ENCODE peak calls at places on chromosomes 4 and X, in ten cellular contexts. I, V, G, Z, C, A, O, D, N and W are unnamed samples.

GRCh38 chr4:87521757-87522374 is 7.3 kb downstream of the SPARCL1 start:
- DNase-seq in I (peak; percentile 54), V (peak; percentile 16), G (no peak), Z (no peak), C (peak; percentile 90), A (peak; percentile 58), O (no peak), D (peak; percentile 54), N (no peak), W (peak; percentile 80)

GRCh38 chrX:40278340-40279090 is 180.8 kb upstream of the BCOR start:
- DNase-seq in I (no peak), V (no peak), G (no peak), Z (no peak), C (no peak), A (peak; percentile 63), O (no peak), D (peak; percentile 22), N (no peak), W (no peak)

GRCh38 chr4:76738081-76738931 is 159.6 kb downstream of the SOWAHB start:
- DNase-seq in I (no peak), V (peak; percentile 68), G (no peak), Z (peak; percentile 83), C (no peak), A (no peak), O (no peak), D (peak; percentile 46), N (no peak), W (peak; percentile 78)

GRCh38 chr4:9867746-9868425 is 86.5 kb downstream of the DRD5 start:
- DNase-seq in I (no peak), V (no peak), G (no peak), Z (no peak), C (no peak), A (peak; percentile 13), O (no peak), D (no peak), N (no peak), W (no peak)

GRCh38 chr4:83639849-83640493 is 104.1 kb downstream of the GPAT3 start:
- DNase-seq in I (peak; percentile 77), V (peak; percentile 75), G (peak; percentile 73), Z (peak; percentile 88), C (peak; percentile 64), A (peak; percentile 88), O (peak; percentile 76), D (peak; percentile 78), N (peak; percentile 23), W (peak; percentile 32)

GRCh38 chr4:68617003-68617698 is 41.0 kb upstream of the UGT2B17 start:
- DNase-seq in I (no peak), V (no peak), G (no peak), Z (no peak), C (no peak), A (no peak), O (no peak), D (peak; percentile 24), N (no peak), W (no peak)

GRCh38 chr4:119209586-119209985 is 2.9 kb upstream of the USP53 start:
- DNase-seq in I (no peak), V (no peak), G (no peak), Z (no peak), C (no peak), A (no peak), O (no peak), D (no peak), N (no peak), W (no peak)

GRCh38 chr4:1416051-1416947 is 10.1 kb upstream of the NKX1-1 start:
- DNase-seq in I (no peak), V (no peak), G (no peak), Z (no peak), C (no peak), A (no peak), O (no peak), D (no peak), N (no peak), W (no peak)

GRCh38 chr4:66017671-66018070 is 347.4 kb upstream of the EPHA5 start:
- DNase-seq in I (no peak), V (peak; percentile 16), G (no peak), Z (no peak), C (no peak), A (no peak), O (no peak), D (no peak), N (no peak), W (no peak)

GRCh38 chr4:152278505-152279301 is 257.2 kb downstream of the FBXW7 start:
- DNase-seq in I (no peak), V (no peak), G (peak; percentile 55), Z (no peak), C (no peak), A (no peak), O (no peak), D (peak; percentile 20), N (no peak), W (no peak)

GRCh38 chr4:68021185-68021584 is 57.9 kb upstream of the TMPRSS11A start:
- DNase-seq in I (no peak), V (peak; percentile 3), G (no peak), Z (peak; percentile 5), C (peak; percentile 81), A (no peak), O (no peak), D (no peak), N (no peak), W (no peak)

GRCh38 chrX:49910344-49910743 is 12.1 kb upstream of the CLCN5 start:
- DNase-seq in I (no peak), V (no peak), G (no peak), Z (no peak), C (no peak), A (no peak), O (no peak), D (peak; percentile 36), N (no peak), W (no peak)

GRCh38 chrX:9729161-9729885 is 36.3 kb downstream of the GPR143 start:
- DNase-seq in I (no peak), V (no peak), G (no peak), Z (no peak), C (no peak), A (no peak), O (no peak), D (no peak), N (no peak), W (no peak)

GRCh38 chr4:71241467-71242401 is 97.1 kb upstream of the SLC4A4 start:
- DNase-seq in I (no peak), V (no peak), G (no peak), Z (no peak), C (no peak), A (no peak), O (no peak), D (no peak), N (no peak), W (no peak)

GRCh38 chrX:135740683-135741149 is 27.3 kb downstream of the CT45A3 start:
- DNase-seq in I (peak; percentile 62), V (no peak), G (no peak), Z (peak; percentile 7), C (no peak), A (peak; percentile 69), O (peak; percentile 5), D (peak; percentile 44), N (no peak), W (no peak)

GRCh38 chr4:17781072-17781830 is at the start of gene FAM184B:
- DNase-seq in I (no peak), V (no peak), G (peak; percentile 29), Z (peak; percentile 15), C (no peak), A (no peak), O (peak; percentile 49), D (no peak), N (no peak), W (no peak)

GRCh38 chrX:41276661-41277506 is 57.1 kb upstream of the DDX3X start:
- DNase-seq in I (no peak), V (no peak), G (no peak), Z (no peak), C (no peak), A (peak; percentile 31), O (no peak), D (peak; percentile 2), N (no peak), W (no peak)

GRCh38 chr4:8442596-8443358 is 2.2 kb downstream of the TRMT44 start:
- DNase-seq in I (no peak), V (no peak), G (peak; percentile 70), Z (no peak), C (no peak), A (no peak), O (no peak), D (no peak), N (no peak), W (no peak)
- H3K4me3 ChIP-seq in I (peak overlapping the region; percentile 100), V (peak overlapping the region; percentile 96), G (no peak overlapping the region), Z (peak overlapping the region; percentile 95), C (no peak overlapping the region), A (no peak overlapping the region), O (peak overlapping the region; percentile 94), D (no peak overlapping the region), N (no peak overlapping the region), W (no peak overlapping the region)

DNA sequence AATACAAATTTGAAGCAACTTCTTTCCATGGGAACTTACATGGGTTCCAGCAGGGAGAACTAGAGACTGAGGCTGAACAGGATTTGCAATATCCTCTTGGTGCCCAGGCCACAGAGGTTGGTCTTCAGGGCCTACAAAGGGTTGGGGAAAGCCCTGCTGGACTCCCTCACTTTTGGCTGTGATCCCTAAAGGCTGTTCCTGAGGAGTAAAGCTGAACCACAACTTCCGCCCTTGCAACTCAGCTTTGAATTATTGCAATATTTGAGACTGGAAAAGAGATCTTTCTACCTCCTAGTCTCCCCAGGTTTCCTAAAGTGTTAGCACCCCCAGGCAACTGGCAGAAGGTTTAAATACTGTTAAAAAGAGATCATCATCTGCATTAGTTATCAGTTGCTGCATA is 26.9 kb downstream of the DCHS2 start:
- DNase-seq in I (no peak), V (no peak), G (no peak), Z (no peak), C (peak; percentile 31), A (no peak), O (no peak), D (no peak), N (no peak), W (no peak)
- H3K4me3 ChIP-seq in I (no peak overlapping the region), V (no peak overlapping the region), G (no peak overlapping the region), Z (no peak overlapping the region), C (no peak overlapping the region), A (no peak overlapping the region), O (no peak overlapping the region), D (no peak overlapping the region), N (no peak overlapping the region), W (no peak overlapping the region)

DNA sequence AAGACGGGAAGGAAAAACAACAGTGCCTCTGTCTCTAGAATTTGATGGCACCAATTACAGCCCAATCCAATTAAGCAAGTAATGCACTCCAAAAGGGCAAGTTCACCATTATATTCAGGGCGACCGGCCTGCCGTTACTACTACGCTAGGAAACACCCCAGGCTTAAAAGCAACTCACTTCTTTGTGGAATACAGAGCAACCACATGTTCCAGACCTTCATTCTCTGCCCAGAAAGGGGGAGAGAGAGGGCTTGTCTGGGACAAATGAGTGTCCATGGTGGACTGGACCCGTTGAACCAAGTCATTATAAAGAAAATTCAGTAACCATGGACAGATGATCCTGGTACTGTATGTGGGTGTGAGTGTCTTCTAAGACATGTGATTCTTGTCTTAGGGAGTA is 1.6 kb downstream of the KDR start:
- DNase-seq in I (no peak), V (no peak), G (peak; percentile 10), Z (no peak), C (no peak), A (no peak), O (no peak), D (no peak), N (no peak), W (no peak)
- H3K4me3 ChIP-seq in I (no peak overlapping the region), V (peak overlapping the region; percentile 67), G (peak overlapping the region; percentile 57), Z (peak overlapping the region; percentile 85), C (no peak overlapping the region), A (no peak overlapping the region), O (no peak overlapping the region), D (no peak overlapping the region), N (peak overlapping the region; percentile 58), W (peak overlapping the region; percentile 69)

GRCh38 chrX:155333701-155334100 is 713 bp downstream of the CLIC2 start:
- DNase-seq in I (no peak), V (no peak), G (no peak), Z (no peak), C (no peak), A (no peak), O (no peak), D (no peak), N (no peak), W (no peak)
- H3K4me3 ChIP-seq in I (no peak overlapping the region), V (no peak overlapping the region), G (no peak overlapping the region), Z (no peak overlapping the region), C (no peak overlapping the region), A (no peak overlapping the region), O (no peak overlapping the region), D (peak overlapping the region; percentile 32), N (peak overlapping the region; percentile 31), W (no peak overlapping the region)